ENCODE peak calls at places on chromosome 9, in six cellular contexts. L, W, Z, H, V and F are unnamed samples.

GRCh38 chr9:1120500-1120899 is 70.3 kb downstream of the DMRT2 start:
- DNase-seq in L (no peak), W (peak), V (no peak), Z (no peak), H (no peak), F (peak)

GRCh38 chr9:87505869-87506678 is 8.4 kb downstream of the DAPK1 start:
- DNase-seq in L (no peak), V (no peak), Z (no peak), W (no peak), H (no peak), F (no peak)

GRCh38 chr9:4055055-4055454 is 244.8 kb downstream of the GLIS3 start:
- DNase-seq in W (no peak), Z (no peak), V (no peak), H (no peak), L (no peak), F (no peak)

GRCh38 chr9:91034976-91035824 is 233.6 kb downstream of the SYK start:
- DNase-seq in Z (no peak), V (no peak), H (no peak), W (no peak), L (no peak), F (peak)

GRCh38 chr9:20621553-20622329 is 558 bp downstream of the MLLT3 start:
- DNase-seq in Z (peak), V (peak), H (peak), W (peak), L (peak), F (peak)

GRCh38 chr9:110192531-110193326 is 15.2 kb downstream of the C9orf152 start:
- DNase-seq in L (no peak), Z (no peak), V (no peak), H (no peak), W (no peak), F (peak)

GRCh38 chr9:113955076-113955752 is 79.1 kb downstream of the ZNF618 start:
- DNase-seq in L (no peak), V (no peak), Z (no peak), W (no peak), H (no peak), F (peak)

GRCh38 chr9:78130004-78130403 is 98.4 kb upstream of the GNAQ start:
- DNase-seq in Z (no peak), W (peak), H (peak), L (no peak), V (no peak), F (peak)

GRCh38 chr9:109310486-109310901 is 10.4 kb downstream of the EPB41L4B start:
- DNase-seq in H (no peak), V (peak), L (no peak), Z (no peak), W (no peak), F (no peak)

GRCh38 chr9:18861599-18862546 is 171.1 kb downstream of the SAXO1 start:
- DNase-seq in Z (no peak), H (no peak), L (no peak), W (peak), V (peak), F (peak)

GRCh38 chr9:134123764-134124128 is 12.1 kb upstream of the WDR5 start:
- DNase-seq in H (no peak), W (no peak), L (no peak), Z (no peak), V (no peak), F (no peak)

GRCh38 chr9:89961616-89962341 is 357.0 kb downstream of the GADD45G start:
- DNase-seq in H (no peak), L (no peak), V (no peak), Z (no peak), W (no peak), F (no peak)

GRCh38 chr9:78207319-78207718 is 28.6 kb upstream of the CEP78 start:
- DNase-seq in L (no peak), Z (no peak), H (no peak), W (no peak), V (no peak), F (no peak)

GRCh38 chr9:36099718-36100117 is 36.8 kb upstream of the GLIPR2 start:
- DNase-seq in W (no peak), V (no peak), H (no peak), Z (no peak), L (no peak), F (no peak)

GRCh38 chr9:134556531-134557068 is 85.0 kb upstream of the COL5A1 start:
- DNase-seq in L (no peak), H (no peak), V (peak), Z (no peak), W (no peak), F (peak)

GRCh38 chr9:27351438-27351837 is 54.5 kb upstream of the EQTN start:
- DNase-seq in H (no peak), L (no peak), W (no peak), V (peak), Z (no peak), F (no peak)

GRCh38 chr9:107208121-107208520 is 75.0 kb upstream of the RAD23B start:
- DNase-seq in L (no peak), V (no peak), Z (no peak), H (no peak), W (no peak), F (no peak)

GRCh38 chr9:99431103-99431502 is 209.0 kb downstream of the SEC61B start:
- DNase-seq in W (no peak), Z (no peak), L (peak), V (no peak), H (no peak), F (peak)